ENCODE peak calls at places on chromosomes 2 and 18, in four cellular contexts. A is mesenteric fat pad; B is C1 segment of cervical spinal cord; R is stimulated activated CD4-positive, alpha-beta T cell treated with anti-CD3 and anti-CD28 coated beads, TNF-alpha, amount 100 ng/mL, for 4 hours. X is an unnamed sample.

GRCh38 chr2:239937866-239938640 is 87.1 kb downstream of the NDUFA10 start:
- DNase-seq in R (no peak), A (peak), B (no peak), X (peak)

GRCh38 chr2:202109737-202110184 is 36.7 kb downstream of the KIAA2012 start:
- DNase-seq in B (no peak), A (no peak), R (no peak), X (peak)

GRCh38 chr18:75421656-75422055 is 5.8 kb downstream of the SMIM21 start:
- DNase-seq in R (no peak), B (no peak), A (no peak), X (no peak)

GRCh38 chr2:15836942-15837610 is 103.3 kb upstream of the MYCN start:
- DNase-seq in B (no peak), R (no peak), A (no peak), X (no peak)

GRCh38 chr18:73153271-73153670 is 285.5 kb upstream of the NETO1 start:
- DNase-seq in A (no peak), R (no peak), B (no peak), X (no peak)

GRCh38 chr2:63066838-63067237 is 16.2 kb downstream of the OTX1 start:
- DNase-seq in A (no peak), R (no peak), B (no peak), X (no peak)

GRCh38 chr2:134660619-134661403 is 58.0 kb downstream of the TMEM163 start:
- DNase-seq in R (no peak), B (no peak), A (no peak), X (no peak)

GRCh38 chr2:12202702-12203101 is 456.3 kb downstream of the LPIN1 start:
- DNase-seq in A (no peak), R (no peak), B (no peak), X (no peak)

GRCh38 chr2:143955416-143956075 is 564.4 kb downstream of the ZEB2 start:
- DNase-seq in B (no peak), R (no peak), A (no peak), X (no peak)

GRCh38 chr18:26741041-26741440 is 124.5 kb downstream of the AQP4 start:
- DNase-seq in R (no peak), B (no peak), A (no peak), X (no peak)